ENCODE peak calls at places on chromosomes 6 and 20, in four cellular contexts. One of them, this sample, is unnamed.

GRCh38 chr20:18879262-18879661 is 65.7 kb downstream of the SCP2D1 start:
- DNase-seq in HCEC 1CT: no peak
- DNase-seq in effector memory CD4-positive, alpha-beta T cell: no peak
- DNase-seq in heart left ventricle: no peak
- DNase-seq in this sample: no peak

GRCh38 chr6:13302751-13303667 is 25.3 kb downstream of the TBC1D7 start:
- DNase-seq in heart left ventricle: peak; percentile 60
- DNase-seq in HCEC 1CT: peak; percentile 99
- DNase-seq in effector memory CD4-positive, alpha-beta T cell: peak; percentile 3
- DNase-seq in this sample: no peak

GRCh38 chr6:167910007-167910406 is 83.3 kb downstream of the AFDN start:
- DNase-seq in heart left ventricle: no peak
- DNase-seq in HCEC 1CT: no peak
- DNase-seq in effector memory CD4-positive, alpha-beta T cell: no peak
- DNase-seq in this sample: no peak

GRCh38 chr20:38441916-38442315 is 6.8 kb upstream of the SNHG17 start:
- DNase-seq in heart left ventricle: no peak
- DNase-seq in HCEC 1CT: no peak
- DNase-seq in effector memory CD4-positive, alpha-beta T cell: no peak
- DNase-seq in this sample: no peak

GRCh38 chr6:11460001-11460668 is 77.4 kb upstream of the TMEM170B start:
- DNase-seq in effector memory CD4-positive, alpha-beta T cell: no peak
- DNase-seq in HCEC 1CT: no peak
- DNase-seq in heart left ventricle: no peak
- DNase-seq in this sample: no peak

GRCh38 chr6:157079774-157080173 is 243.5 kb downstream of the TMEM242 start:
- DNase-seq in HCEC 1CT: no peak
- DNase-seq in heart left ventricle: no peak
- DNase-seq in effector memory CD4-positive, alpha-beta T cell: no peak
- DNase-seq in this sample: no peak

GRCh38 chr6:110859335-110859792 is 15.2 kb upstream of the AMD1 start:
- DNase-seq in HCEC 1CT: no peak
- DNase-seq in heart left ventricle: peak; percentile 39
- DNase-seq in effector memory CD4-positive, alpha-beta T cell: no peak
- DNase-seq in this sample: no peak

GRCh38 chr6:36938536-36938935 is 16.0 kb upstream of the PI16 start:
- DNase-seq in heart left ventricle: no peak
- DNase-seq in HCEC 1CT: peak; percentile 91
- DNase-seq in effector memory CD4-positive, alpha-beta T cell: no peak
- DNase-seq in this sample: no peak

GRCh38 chr20:58713801-58714339 is 21.3 kb downstream of the NPEPL1 start:
- DNase-seq in effector memory CD4-positive, alpha-beta T cell: no peak
- DNase-seq in heart left ventricle: peak; percentile 22
- DNase-seq in HCEC 1CT: no peak
- DNase-seq in this sample: no peak

GRCh38 chr6:67706388-67706787 is 928.7 kb upstream of the ADGRB3 start:
- DNase-seq in HCEC 1CT: no peak
- DNase-seq in effector memory CD4-positive, alpha-beta T cell: no peak
- DNase-seq in heart left ventricle: no peak
- DNase-seq in this sample: no peak

GRCh38 chr6:163940705-163941470 is 526.4 kb downstream of the QKI start:
- DNase-seq in effector memory CD4-positive, alpha-beta T cell: no peak
- DNase-seq in heart left ventricle: no peak
- DNase-seq in HCEC 1CT: no peak
- DNase-seq in this sample: no peak

GRCh38 chr6:28269492-28269891 is 2.5 kb downstream of the ZSCAN26 start:
- DNase-seq in effector memory CD4-positive, alpha-beta T cell: no peak
- DNase-seq in heart left ventricle: no peak
- DNase-seq in HCEC 1CT: peak; percentile 94
- DNase-seq in this sample: no peak

GRCh38 chr6:142913511-142914047 is 31.4 kb downstream of the HIVEP2 start:
- DNase-seq in heart left ventricle: no peak
- DNase-seq in HCEC 1CT: no peak
- DNase-seq in effector memory CD4-positive, alpha-beta T cell: peak; percentile 55
- DNase-seq in this sample: peak; percentile 49

GRCh38 chr6:3361312-3362037 is 95.4 kb downstream of the SLC22A23 start:
- DNase-seq in HCEC 1CT: no peak
- DNase-seq in heart left ventricle: no peak
- DNase-seq in effector memory CD4-positive, alpha-beta T cell: no peak
- DNase-seq in this sample: no peak

GRCh38 chr6:29129326-29130012 is 21.6 kb downstream of the OR2J3 start:
- DNase-seq in effector memory CD4-positive, alpha-beta T cell: no peak
- DNase-seq in HCEC 1CT: no peak
- DNase-seq in heart left ventricle: no peak
- DNase-seq in this sample: no peak

GRCh38 chr6:152859225-152859624 is 108.6 kb downstream of the VIP start:
- DNase-seq in effector memory CD4-positive, alpha-beta T cell: no peak
- DNase-seq in HCEC 1CT: no peak
- DNase-seq in heart left ventricle: no peak
- DNase-seq in this sample: no peak

GRCh38 chr6:37236921-37237320 is 20.7 kb upstream of the TBC1D22B start:
- DNase-seq in effector memory CD4-positive, alpha-beta T cell: no peak
- DNase-seq in heart left ventricle: no peak
- DNase-seq in HCEC 1CT: no peak
- DNase-seq in this sample: no peak

GRCh38 chr6:38273325-38273724 is 366.4 kb downstream of the BTBD9 start:
- DNase-seq in HCEC 1CT: no peak
- DNase-seq in effector memory CD4-positive, alpha-beta T cell: no peak
- DNase-seq in heart left ventricle: no peak
- DNase-seq in this sample: no peak

GRCh38 chr6:6626227-6626626 is 37.7 kb downstream of the LY86 start:
- DNase-seq in HCEC 1CT: no peak
- DNase-seq in effector memory CD4-positive, alpha-beta T cell: no peak
- DNase-seq in heart left ventricle: no peak
- DNase-seq in this sample: no peak

GRCh38 chr20:63502671-63503172 is 3.8 kb upstream of the EEF1A2 start:
- DNase-seq in effector memory CD4-positive, alpha-beta T cell: no peak
- DNase-seq in heart left ventricle: peak; percentile 17
- DNase-seq in HCEC 1CT: no peak
- DNase-seq in this sample: no peak

GRCh38 chr6:159720708-159721107 is 6.6 kb upstream of the WTAP start:
- DNase-seq in effector memory CD4-positive, alpha-beta T cell: no peak
- DNase-seq in HCEC 1CT: no peak
- DNase-seq in heart left ventricle: no peak
- DNase-seq in this sample: peak; percentile 42

GRCh38 chr6:154649723-154650122 is 83.5 kb upstream of the SCAF8 start:
- DNase-seq in heart left ventricle: no peak
- DNase-seq in effector memory CD4-positive, alpha-beta T cell: no peak
- DNase-seq in HCEC 1CT: no peak
- DNase-seq in this sample: no peak

GRCh38 chr6:111564482-111564945 is 41.2 kb downstream of the TRAF3IP2 start:
- DNase-seq in heart left ventricle: peak; percentile 75
- DNase-seq in HCEC 1CT: peak; percentile 35
- DNase-seq in effector memory CD4-positive, alpha-beta T cell: no peak
- DNase-seq in this sample: no peak

GRCh38 chr6:111175135-111175534 is 87.8 kb downstream of the SLC16A10 start:
- DNase-seq in effector memory CD4-positive, alpha-beta T cell: no peak
- DNase-seq in HCEC 1CT: no peak
- DNase-seq in heart left ventricle: no peak
- DNase-seq in this sample: no peak

GRCh38 chr20:21225215-21225947 is 77.8 kb upstream of the XRN2 start:
- DNase-seq in heart left ventricle: no peak
- DNase-seq in HCEC 1CT: peak; percentile 33
- DNase-seq in effector memory CD4-positive, alpha-beta T cell: no peak
- DNase-seq in this sample: no peak

GRCh38 chr6:20468179-20468578 is 66.1 kb upstream of the CDKAL1 start:
- DNase-seq in heart left ventricle: no peak
- DNase-seq in HCEC 1CT: no peak
- DNase-seq in effector memory CD4-positive, alpha-beta T cell: no peak
- DNase-seq in this sample: no peak

GRCh38 chr6:110325197-110325596 is 33.0 kb downstream of the METTL24 start:
- DNase-seq in effector memory CD4-positive, alpha-beta T cell: no peak
- DNase-seq in HCEC 1CT: peak; percentile 49
- DNase-seq in heart left ventricle: no peak
- DNase-seq in this sample: no peak

GRCh38 chr6:79874531-79875132 is 72.7 kb downstream of the ELOVL4 start:
- DNase-seq in heart left ventricle: no peak
- DNase-seq in HCEC 1CT: no peak
- DNase-seq in effector memory CD4-positive, alpha-beta T cell: no peak
- DNase-seq in this sample: no peak

GRCh38 chr6:156779206-156780116 is 2.3 kb downstream of the ARID1B start:
- DNase-seq in HCEC 1CT: peak; percentile 22
- DNase-seq in heart left ventricle: peak; percentile 57
- DNase-seq in effector memory CD4-positive, alpha-beta T cell: peak; percentile 26
- DNase-seq in this sample: peak; percentile 34

This sample was measured in T follicular helper cell.